ENCODE peak calls at places on chromosome 14, in five cellular contexts. J, S, Q, F and V are unnamed samples.

GRCh38 chr14:35712466-35712865 is 96.6 kb downstream of the RALGAPA1 start:
- DNase-seq in J (no peak), Q (no peak), F (no peak), S (no peak), V (no peak)

GRCh38 chr14:52352546-52352945 is 38.4 kb downstream of the PTGER2 start:
- DNase-seq in Q (no peak), S (no peak), J (no peak), F (peak), V (no peak)

GRCh38 chr14:99189201-99189801 is 82.7 kb downstream of the BCL11B start:
- DNase-seq in J (no peak), S (no peak), F (no peak), Q (no peak), V (no peak)

GRCh38 chr14:24213866-24214652 is 771 bp upstream of the CHMP4A start:
- DNase-seq in Q (no peak), J (no peak), F (no peak), S (no peak), V (no peak)

GRCh38 chr14:51993274-51993673 is 3.9 kb downstream of the RTRAF start:
- DNase-seq in S (no peak), Q (no peak), J (no peak), F (no peak), V (no peak)

GRCh38 chr14:50335389-50335788 is 23.3 kb downstream of the DMAC2L start:
- DNase-seq in S (peak), F (no peak), J (no peak), Q (peak), V (peak)

GRCh38 chr14:72550513-72550912 is 343.4 kb downstream of the DPF3 start:
- DNase-seq in F (no peak), Q (no peak), S (no peak), J (no peak), V (no peak)

GRCh38 chr14:54450535-54450934 is 9.4 kb upstream of the CNIH1 start:
- DNase-seq in S (peak), J (no peak), F (no peak), Q (no peak), V (no peak)

GRCh38 chr14:73833530-73834257 is 17.9 kb upstream of the PTGR2 start:
- DNase-seq in F (peak), J (no peak), Q (no peak), S (peak), V (peak)

GRCh38 chr14:76015668-76016067 is 30.1 kb downstream of the IFT43 start:
- DNase-seq in Q (no peak), S (no peak), J (no peak), F (no peak), V (no peak)

GRCh38 chr14:28382460-28383220 is 383.9 kb upstream of the FOXG1 start:
- DNase-seq in J (no peak), Q (no peak), S (peak), F (peak), V (no peak)

GRCh38 chr14:104886690-104887622 is 21.9 kb downstream of the CEP170B start:
- DNase-seq in Q (no peak), S (no peak), J (no peak), F (no peak), V (no peak)

GRCh38 chr14:76812093-76812421 is 625 bp downstream of the ANGEL1 start:
- DNase-seq in S (no peak), J (no peak), F (no peak), Q (no peak), V (no peak)

GRCh38 chr14:22002860-22003284 is 329.3 kb upstream of the OR4E1 start:
- DNase-seq in J (peak), S (no peak), F (peak), Q (no peak), V (no peak)

GRCh38 chr14:35678403-35679028 is 130.6 kb downstream of the RALGAPA1 start:
- DNase-seq in J (no peak), Q (no peak), F (peak), S (no peak), V (no peak)

GRCh38 chr14:96502621-96503251 is 554 bp downstream of the PAPOLA start:
- DNase-seq in F (peak), Q (no peak), S (peak), J (no peak), V (no peak)

GRCh38 chr14:63457498-63457897 is 85.7 kb downstream of the PPP2R5E start:
- DNase-seq in S (no peak), J (no peak), Q (no peak), F (no peak), V (no peak)

GRCh38 chr14:74967618-74968017 is 12.2 kb upstream of the PGF start:
- DNase-seq in F (no peak), S (no peak), Q (no peak), J (no peak), V (no peak)

GRCh38 chr14:64186231-64187129 is 107.7 kb downstream of the ESR2 start:
- DNase-seq in F (no peak), S (no peak), J (no peak), Q (no peak), V (peak)

GRCh38 chr14:49982082-49982481 is 89.2 kb downstream of the ARF6 start:
- DNase-seq in J (no peak), S (peak), Q (no peak), F (no peak), V (no peak)

GRCh38 chr14:39568809-39569538 is 136.7 kb upstream of the FBXO33 start:
- DNase-seq in Q (no peak), S (no peak), J (no peak), F (no peak), V (peak)

GRCh38 chr14:39169541-39169900 is 612 bp downstream of the TRAPPC6B start:
- DNase-seq in J (no peak), Q (no peak), S (peak), F (no peak), V (no peak)

GRCh38 chr14:52015411-52016030 is 26.2 kb downstream of the RTRAF start:
- DNase-seq in J (no peak), S (peak), Q (no peak), F (peak), V (peak)

GRCh38 chr14:74979442-74980397 is 23.0 kb upstream of the EIF2B2 start:
- DNase-seq in S (peak), Q (peak), J (no peak), F (peak), V (peak)